ENCODE peak calls at places on chromosomes 11 and 22, in nine cellular contexts. E is upper lobe of right lung; Z is non-pigmented ciliary epithelial cell; J is astrocyte of the spinal cord; R is lung microvascular endothelial cell; H is EL; D is stimulated activated CD8-positive, alpha-beta memory T cell treated with anti-CD3 and anti-CD28 coated beads, Interleukin-15, amount 100 ng/mL, for 4 hours; N is posterior vena cava; A is activated T-cell treated with anti-CD3 and anti-CD28 coated beads, Interleukin-2, amount 50 U/mL, for 72 hours. Q is an unnamed sample.

GRCh38 chr11:43870981-43871550 is 9.6 kb upstream of the ALKBH3 start:
- DNase-seq in Z (no peak), E (no peak), A (no peak), J (no peak), R (no peak), H (no peak), N (no peak), D (no peak), Q (peak; percentile 44)

GRCh38 chr11:19959697-19960096 is 200.6 kb downstream of the DBX1 start:
- DNase-seq in J (no peak), H (no peak), E (no peak), R (no peak), D (no peak), A (no peak), Z (no peak), N (no peak), Q (no peak)

GRCh38 chr11:70189622-70190021 is 13.5 kb upstream of the FADD start:
- DNase-seq in D (no peak), E (no peak), Z (no peak), R (no peak), A (no peak), J (no peak), H (no peak), N (no peak), Q (no peak)

GRCh38 chr11:78254263-78254662 is 65.5 kb downstream of the USP35 start:
- DNase-seq in R (no peak), N (no peak), E (no peak), H (no peak), J (no peak), Z (no peak), A (no peak), D (no peak), Q (no peak)

GRCh38 chr22:31272522-31273446 is 19.5 kb downstream of the PIK3IP1 start:
- DNase-seq in Z (no peak), H (peak; percentile 66), E (no peak), R (peak; percentile 75), N (no peak), D (no peak), J (peak; percentile 57), A (peak; percentile 57), Q (no peak)

GRCh38 chr11:11171854-11172253 is 181.2 kb downstream of the CSNK2A3 start:
- DNase-seq in N (no peak), A (no peak), R (no peak), J (no peak), D (no peak), Z (no peak), E (no peak), H (no peak), Q (no peak)

GRCh38 chr11:132349806-132350733 is 979.7 kb downstream of the NTM start:
- DNase-seq in N (no peak), A (no peak), R (no peak), D (no peak), H (no peak), E (no peak), Z (no peak), J (peak; percentile 6), Q (no peak)

GRCh38 chr22:29744902-29745301 is 21.9 kb downstream of the ZMAT5 start:
- DNase-seq in D (no peak), N (no peak), A (no peak), E (no peak), J (peak; percentile 14), Z (no peak), H (peak; percentile 47), R (no peak), Q (no peak)

GRCh38 chr22:46738961-46739870 is 1.2 kb upstream of the CERK start:
- DNase-seq in E (no peak), Z (no peak), R (peak; percentile 61), D (peak; percentile 64), A (peak; percentile 77), J (peak; percentile 68), N (no peak), H (peak; percentile 80), Q (no peak)

GRCh38 chr22:45162531-45162930 is 1.2 kb upstream of the NUP50 start:
- DNase-seq in Z (no peak), J (no peak), H (peak; percentile 11), N (no peak), D (no peak), A (no peak), E (no peak), R (no peak), Q (no peak)

GRCh38 chr11:83070878-83071640 is 638 bp downstream of the RAB30 start:
- DNase-seq in N (peak; percentile 80), R (peak; percentile 30), H (peak; percentile 32), A (peak; percentile 27), E (peak; percentile 71), J (peak; percentile 44), D (no peak), Z (no peak), Q (no peak)

GRCh38 chr11:114607753-114608459 is 12.3 kb upstream of the NXPE4 start:
- DNase-seq in R (no peak), J (no peak), H (no peak), D (no peak), E (no peak), N (no peak), Z (no peak), A (no peak), Q (no peak)

GRCh38 chr11:77302752-77303151 is 1.3 kb upstream of the GDPD4 start:
- DNase-seq in Z (no peak), R (no peak), N (no peak), H (no peak), J (no peak), D (no peak), A (no peak), E (no peak), Q (no peak)

GRCh38 chr11:31477528-31478255 is 31.7 kb downstream of the IMMP1L start:
- DNase-seq in E (no peak), J (no peak), R (no peak), Z (no peak), D (no peak), A (no peak), H (no peak), N (no peak), Q (no peak)

GRCh38 chr11:6703247-6704063 is 20.3 kb upstream of the MRPL17 start:
- DNase-seq in A (no peak), R (peak; percentile 69), Z (no peak), H (peak; percentile 79), N (no peak), J (peak; percentile 57), D (no peak), E (no peak), Q (no peak)

GRCh38 chr11:73866095-73866579 is 10.5 kb downstream of the COA4 start:
- DNase-seq in E (no peak), D (no peak), A (no peak), J (peak; percentile 30), H (peak; percentile 23), R (peak; percentile 18), N (no peak), Z (no peak), Q (no peak)

GRCh38 chr11:88250566-88251080 is 75.4 kb upstream of the RAB38 start:
- DNase-seq in R (no peak), H (no peak), Z (no peak), E (no peak), A (no peak), N (no peak), D (no peak), J (no peak), Q (no peak)